ENCODE peak calls at places on chromosomes 1 and 21, in five cellular contexts. One of them, this sample, is unnamed.

GRCh38 chr1:233679030-233679429 is 65.1 kb downstream of the KCNK1 start:
- DNase-seq in thyroid gland: no peak
- DNase-seq in anterior cingulate cortex: no peak
- DNase-seq in substantia nigra: no peak
- DNase-seq in nucleus accumbens: no peak
- DNase-seq in this sample: no peak

GRCh38 chr1:53681647-53682368 is 57.2 kb downstream of the GLIS1 start:
- DNase-seq in thyroid gland: peak; percentile 59
- DNase-seq in anterior cingulate cortex: no peak
- DNase-seq in substantia nigra: no peak
- DNase-seq in nucleus accumbens: peak; percentile 6
- DNase-seq in this sample: peak; percentile 62

GRCh38 chr1:109785446-109786106 is 21.9 kb upstream of the EPS8L3 start:
- DNase-seq in thyroid gland: no peak
- DNase-seq in anterior cingulate cortex: no peak
- DNase-seq in substantia nigra: no peak
- DNase-seq in nucleus accumbens: no peak
- DNase-seq in this sample: no peak

GRCh38 chr1:202991112-202991511 is 16.1 kb upstream of the TMEM183A start:
- DNase-seq in thyroid gland: no peak
- DNase-seq in anterior cingulate cortex: no peak
- DNase-seq in substantia nigra: no peak
- DNase-seq in nucleus accumbens: no peak
- DNase-seq in this sample: no peak

GRCh38 chr1:240998024-240998423 is 359.0 kb downstream of the RGS7 start:
- DNase-seq in thyroid gland: no peak
- DNase-seq in anterior cingulate cortex: no peak
- DNase-seq in substantia nigra: no peak
- DNase-seq in nucleus accumbens: no peak
- DNase-seq in this sample: no peak

GRCh38 chr1:46193984-46194570 is 4.2 kb downstream of the POMGNT1 start:
- DNase-seq in thyroid gland: no peak
- DNase-seq in anterior cingulate cortex: no peak
- DNase-seq in substantia nigra: no peak
- DNase-seq in nucleus accumbens: no peak
- DNase-seq in this sample: no peak

GRCh38 chr21:26719750-26720149 is 125.5 kb downstream of the ADAMTS1 start:
- DNase-seq in thyroid gland: no peak
- DNase-seq in anterior cingulate cortex: no peak
- DNase-seq in substantia nigra: no peak
- DNase-seq in nucleus accumbens: no peak
- DNase-seq in this sample: peak; percentile 78

GRCh38 chr1:185646202-185646683 is 87.9 kb upstream of the HMCN1 start:
- DNase-seq in thyroid gland: peak; percentile 68
- DNase-seq in anterior cingulate cortex: peak; percentile 13
- DNase-seq in substantia nigra: no peak
- DNase-seq in nucleus accumbens: no peak
- DNase-seq in this sample: no peak

GRCh38 chr1:167132306-167133010 is 38.6 kb downstream of the STYXL2 start:
- DNase-seq in thyroid gland: no peak
- DNase-seq in anterior cingulate cortex: no peak
- DNase-seq in substantia nigra: no peak
- DNase-seq in nucleus accumbens: no peak
- DNase-seq in this sample: no peak